ENCODE peak calls at places on chromosomes 3 and 15, in four cellular contexts. L is heart left ventricle, K is BE2C, C is transverse colon. I is an unnamed sample.

GRCh38 chr3:109548192-109548938 is 211.0 kb upstream of the DPPA4 start:
- DNase-seq in L (no peak), K (no peak), C (no peak), I (no peak)

GRCh38 chr15:74621936-74622335 is 6.3 kb downstream of the CLK3 start:
- DNase-seq in L (no peak), K (no peak), C (no peak), I (no peak)

GRCh38 chr15:35630570-35630969 is 84.6 kb upstream of the DPH6 start:
- DNase-seq in L (no peak), K (no peak), C (no peak), I (no peak)

GRCh38 chr15:74791667-74792066 is 9.8 kb downstream of the CSK start:
- DNase-seq in L (no peak), K (no peak), C (no peak), I (no peak)

GRCh38 chr15:55253580-55253979 is 36.0 kb downstream of the RAB27A start:
- DNase-seq in L (no peak), K (no peak), C (no peak), I (no peak)

GRCh38 chr3:40580494-40581091 is 55.8 kb downstream of the ZNF621 start:
- DNase-seq in L (peak), K (peak), C (peak), I (peak)

GRCh38 chr15:60095711-60096110 is 91.6 kb downstream of the FOXB1 start:
- DNase-seq in L (no peak), K (no peak), C (no peak), I (no peak)

GRCh38 chr3:65438612-65439011 is 600.1 kb downstream of the MAGI1 start:
- DNase-seq in L (no peak), K (no peak), C (no peak), I (no peak)

GRCh38 chr3:63753567-63753966 is 65.5 kb upstream of the C3orf49 start:
- DNase-seq in L (no peak), K (no peak), C (no peak), I (no peak)

GRCh38 chr3:174821477-174821876 is 37.7 kb upstream of the NAALADL2 start:
- DNase-seq in L (no peak), K (peak), C (no peak), I (no peak)

GRCh38 chr3:27626596-27627118 is 95.5 kb downstream of the EOMES start:
- DNase-seq in L (no peak), K (no peak), C (no peak), I (no peak)
- H3K4me3 ChIP-seq in L (no peak), K (no peak), C (no peak), I (no peak)

DNA sequence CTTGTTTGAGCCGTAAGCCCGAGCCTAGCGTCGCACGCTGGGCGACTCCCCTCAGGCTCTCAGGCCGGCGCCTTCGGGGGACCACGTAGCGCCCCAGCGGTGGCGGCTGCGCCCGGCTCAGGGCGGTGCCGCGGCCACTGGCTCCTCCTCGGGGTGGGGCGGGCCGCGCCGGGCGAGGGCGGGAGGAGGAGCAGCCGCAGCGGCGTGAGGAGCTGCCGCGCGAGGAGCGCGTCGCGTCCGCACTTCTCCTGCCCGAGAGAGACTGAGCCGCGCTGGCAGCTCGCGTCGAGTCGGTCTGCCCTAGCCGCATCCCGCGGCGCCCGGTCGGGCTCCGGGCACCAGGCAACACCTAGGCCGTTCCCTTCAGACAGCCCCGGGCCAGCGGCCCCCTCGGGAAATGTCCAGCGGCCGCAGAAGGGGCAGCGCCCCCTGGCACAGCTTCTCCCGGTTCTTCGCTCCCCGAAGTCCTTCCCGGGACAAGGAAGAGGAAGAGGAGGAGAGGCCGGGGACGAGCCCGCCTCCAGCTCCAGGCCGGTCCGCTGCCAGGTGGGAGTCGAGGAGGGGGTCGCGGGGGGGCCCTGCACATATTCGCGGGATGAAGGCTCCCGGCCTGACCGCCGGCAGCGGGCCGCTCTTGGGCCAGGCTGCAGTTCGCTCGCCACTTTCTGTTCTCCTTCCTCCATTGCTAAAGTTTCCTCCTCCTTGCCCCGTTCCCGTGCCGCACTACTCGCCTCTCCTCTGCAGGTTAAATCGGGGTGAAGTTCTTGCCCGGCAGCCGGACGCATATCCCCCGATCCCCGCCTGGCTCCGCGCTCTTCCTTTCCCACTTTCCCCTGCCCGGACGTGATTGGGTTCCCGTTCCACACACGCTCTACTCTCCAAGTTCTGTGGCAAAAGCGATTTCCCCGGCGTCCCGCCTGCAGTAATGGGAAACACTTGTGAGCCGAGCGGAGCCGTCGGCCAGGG is at the start of gene CRYBG3:
- DNase-seq in L (peak), K (peak), C (peak), I (peak)
- TF ChIP-seq CTCF in L (peak), K (peak), C (no peak), I (peak)

DNA sequence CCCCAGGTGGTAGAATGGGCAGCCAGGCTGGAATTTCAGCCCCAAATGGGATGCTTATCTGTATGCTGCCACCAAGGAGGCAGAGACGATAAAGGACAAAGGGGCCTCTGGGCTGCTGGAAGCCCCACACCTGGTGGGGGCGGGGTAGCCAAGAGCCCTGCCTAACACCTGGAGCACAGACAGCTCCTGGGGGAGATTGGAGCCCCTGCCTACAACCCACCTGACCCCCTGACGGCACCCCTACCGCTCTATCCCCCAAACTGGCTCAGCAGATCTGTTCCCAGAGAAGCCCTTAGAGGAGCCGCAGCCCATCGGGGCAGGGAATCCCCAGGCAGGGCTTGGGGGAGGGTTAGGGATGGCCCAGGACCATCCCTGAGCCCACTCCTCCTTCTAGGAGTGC is 15.8 kb upstream of the SEMA3F start:
- DNase-seq in L (no peak), K (no peak), C (no peak), I (no peak)
- H3K4me3 ChIP-seq in L (no peak), K (no peak), C (no peak), I (peak)

GRCh38 chr3:36992806-36993325 is at the start of gene EPM2AIP1:
- DNase-seq in L (peak), K (peak), C (no peak), I (no peak)
- TF ChIP-seq CTCF in L (peak), K (no peak), C (no peak), I (no peak)

GRCh38 chr3:9184464-9184835 is 65.0 kb downstream of the SRGAP3 start:
- DNase-seq in L (no peak), K (no peak), C (no peak), I (peak)
- H3K4me3 ChIP-seq in L (no peak), K (no peak), C (no peak), I (no peak)

I was measured in WERI-Rb-1.